ENCODE peak calls at places on chromosomes 16 and 17, in five cellular contexts. Z, R, L, M and Y are unnamed samples.

GRCh38 chr16:61149709-61150108 is 886.5 kb downstream of the CDH8 start:
- DNase-seq in L (no peak), R (no peak), Z (no peak), M (no peak), Y (no peak)

GRCh38 chr17:29390856-29391631 is 881 bp downstream of the TAOK1 start:
- DNase-seq in M (peak), R (peak), L (no peak), Z (peak), Y (no peak)

GRCh38 chr16:89395150-89396142 is 94.9 kb downstream of the ANKRD11 start:
- DNase-seq in Z (peak), M (no peak), L (peak), R (peak), Y (peak)

GRCh38 chr16:9372934-9373890 is 281.8 kb downstream of the HAPSTR1 start:
- DNase-seq in M (no peak), Z (no peak), R (no peak), L (no peak), Y (no peak)

GRCh38 chr17:12622726-12623125 is 43.0 kb upstream of the MYOCD start:
- DNase-seq in M (no peak), R (no peak), Z (no peak), L (no peak), Y (no peak)

GRCh38 chr16:17258848-17259713 is 211.7 kb downstream of the XYLT1 start:
- DNase-seq in L (no peak), Z (peak), M (peak), R (peak), Y (no peak)

GRCh38 chr17:39767147-39767546 is 29.4 kb downstream of the GRB7 start:
- DNase-seq in M (no peak), Z (no peak), R (no peak), L (no peak), Y (no peak)

GRCh38 chr16:74455619-74456289 is 34.5 kb upstream of the CLEC18B start:
- DNase-seq in Z (no peak), L (no peak), R (no peak), M (no peak), Y (no peak)

GRCh38 chr17:74427048-74427762 is 4.7 kb upstream of the GPRC5C start:
- DNase-seq in Z (no peak), L (no peak), R (peak), M (no peak), Y (no peak)

GRCh38 chr17:66885417-66885816 is 50.5 kb downstream of the CACNG5 start:
- DNase-seq in R (no peak), M (no peak), L (no peak), Z (no peak), Y (no peak)

GRCh38 chr17:74995847-74996246 is 8.4 kb downstream of the CDR2L start:
- DNase-seq in L (no peak), M (no peak), Z (no peak), R (no peak), Y (no peak)

GRCh38 chr17:79201536-79202227 is 127.1 kb downstream of the ENGASE start:
- DNase-seq in L (no peak), M (no peak), R (no peak), Z (peak), Y (no peak)

GRCh38 chr16:52453661-52454060 is 93.3 kb downstream of the TOX3 start:
- DNase-seq in Z (no peak), M (no peak), R (no peak), L (no peak), Y (no peak)

GRCh38 chr16:67389911-67390815 is 3.1 kb downstream of the TPPP3 start:
- DNase-seq in M (no peak), R (peak), L (no peak), Z (no peak), Y (no peak)

GRCh38 chr17:81295678-81296381 is 723 bp upstream of the SLC38A10 start:
- DNase-seq in R (peak), L (no peak), M (peak), Z (peak), Y (no peak)

GRCh38 chr17:77692571-77693161 is 265.8 kb upstream of the TNRC6C start:
- DNase-seq in L (no peak), R (no peak), M (no peak), Z (no peak), Y (peak)

GRCh38 chr16:48099455-48099854 is 56.3 kb downstream of the ABCC12 start:
- DNase-seq in Z (peak), R (no peak), M (peak), L (no peak), Y (no peak)

GRCh38 chr17:72683506-72684404 is 408.7 kb downstream of the SLC39A11 start:
- DNase-seq in L (no peak), M (no peak), R (peak), Z (peak), Y (no peak)

GRCh38 chr16:30660424-30661251 is 2.4 kb downstream of the FBRS start:
- DNase-seq in R (no peak), Z (no peak), M (no peak), L (no peak), Y (no peak)

GRCh38 chr16:14248791-14249190 is 177.7 kb downstream of the MRTFB start:
- DNase-seq in Z (no peak), L (no peak), R (no peak), M (no peak), Y (peak)

GRCh38 chr16:85029413-85029794 is 1.8 kb downstream of the KIAA0513 start:
- DNase-seq in M (peak), Z (no peak), L (no peak), R (no peak), Y (no peak)

GRCh38 chr16:27721548-27722265 is 171.8 kb downstream of the KATNIP start:
- DNase-seq in L (peak), R (peak), M (peak), Z (no peak), Y (peak)

GRCh38 chr16:84813141-84813933 is 6.4 kb upstream of the CRISPLD2 start:
- DNase-seq in L (no peak), Z (no peak), M (no peak), R (no peak), Y (no peak)

GRCh38 chr17:65703891-65704290 is 142.4 kb upstream of the AXIN2 start:
- DNase-seq in M (no peak), R (no peak), Z (no peak), L (no peak), Y (peak)

GRCh38 chr17:42251115-42251514 is 25.1 kb downstream of the STAT5B start:
- DNase-seq in Z (peak), L (no peak), M (no peak), R (no peak), Y (no peak)

GRCh38 chr17:32936157-32936893 is 8.4 kb downstream of the TMEM98 start:
- DNase-seq in M (no peak), R (no peak), Z (no peak), L (no peak), Y (no peak)

GRCh38 chr17:2059837-2060658 is 5.1 kb downstream of the HIC1 start:
- DNase-seq in L (no peak), R (no peak), M (no peak), Z (no peak), Y (no peak)

GRCh38 chr17:73340093-73340596 is 28.3 kb upstream of the CDC42EP4 start:
- DNase-seq in R (peak), Z (peak), M (no peak), L (no peak), Y (no peak)

GRCh38 chr17:66775881-66776400 is 59.0 kb upstream of the CACNG5 start:
- DNase-seq in Z (no peak), R (no peak), M (no peak), L (no peak), Y (no peak)

GRCh38 chr17:70365098-70365583 is 195.8 kb downstream of the KCNJ2 start:
- DNase-seq in R (no peak), Z (no peak), L (no peak), M (no peak), Y (no peak)

GRCh38 chr16:88354229-88355092 is 28.3 kb upstream of the ZNF469 start:
- DNase-seq in L (no peak), Z (no peak), M (no peak), R (no peak), Y (no peak)

GRCh38 chr16:27847030-27847550 is 216.4 kb downstream of the GSG1L start:
- DNase-seq in M (no peak), R (no peak), Z (no peak), L (no peak), Y (no peak)

GRCh38 chr17:33786478-33786877 is 468.6 kb upstream of the CCL2 start:
- DNase-seq in M (no peak), R (no peak), Z (no peak), L (no peak), Y (no peak)

GRCh38 chr17:19290047-19290705 is 53.0 kb downstream of the EPN2 start:
- DNase-seq in R (no peak), L (no peak), M (no peak), Z (no peak), Y (no peak)

GRCh38 chr17:66514227-66514806 is 211.9 kb downstream of the PRKCA start:
- DNase-seq in L (no peak), R (no peak), M (no peak), Z (no peak), Y (no peak)

GRCh38 chr17:34673995-34674900 is 94.9 kb downstream of the TMEM132E start:
- DNase-seq in Z (no peak), M (no peak), L (no peak), R (no peak), Y (no peak)

GRCh38 chr17:33935822-33936221 is 319.3 kb upstream of the CCL2 start:
- DNase-seq in R (no peak), Z (no peak), L (no peak), M (no peak), Y (no peak)

GRCh38 chr17:16911141-16911937 is 60.6 kb downstream of the TNFRSF13B start:
- DNase-seq in Z (no peak), L (no peak), R (peak), M (no peak), Y (no peak)

GRCh38 chr16:85651822-85652430 is 36.8 kb downstream of the GINS2 start:
- DNase-seq in L (no peak), Z (peak), M (peak), R (no peak), Y (no peak)

DNA sequence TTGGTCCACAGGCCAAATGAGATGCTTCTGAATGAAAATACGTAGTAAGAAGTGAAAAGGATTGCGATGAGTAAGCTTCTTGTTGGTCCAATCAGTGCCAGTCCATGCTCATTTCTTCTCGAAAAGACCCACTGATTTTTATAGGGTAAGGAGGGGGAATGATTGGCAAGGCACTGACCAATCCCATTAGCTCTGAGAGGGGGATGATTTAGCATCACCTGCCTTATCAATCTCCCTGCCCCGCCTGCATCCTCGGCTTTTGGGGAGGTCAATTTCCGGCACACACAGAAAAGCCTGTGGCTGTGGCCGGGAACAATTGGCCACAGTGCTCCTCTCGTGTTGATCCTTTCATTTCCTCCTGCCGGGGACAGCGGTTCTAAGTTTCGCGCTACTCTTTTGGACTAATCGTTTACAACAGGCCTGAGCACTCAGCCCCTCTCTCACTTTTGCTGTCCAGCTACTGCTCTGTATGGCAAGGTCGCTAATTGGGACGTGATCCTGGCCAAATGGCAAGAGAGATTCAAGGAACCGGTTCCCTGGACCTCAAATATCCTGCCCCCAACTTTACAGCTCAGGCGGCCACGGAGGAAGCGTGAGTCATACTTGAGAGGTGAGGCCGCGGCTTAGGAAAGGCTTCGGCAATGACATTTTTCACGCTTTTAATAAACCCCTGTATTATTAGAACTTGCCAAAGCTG is 43.1 kb downstream of the TBX4 start:
- DNase-seq in R (no peak), Z (no peak), M (peak), L (no peak), Y (no peak)
- H3K4me3 ChIP-seq in R (no peak), Z (no peak), M (no peak), L (peak), Y (peak)

DNA sequence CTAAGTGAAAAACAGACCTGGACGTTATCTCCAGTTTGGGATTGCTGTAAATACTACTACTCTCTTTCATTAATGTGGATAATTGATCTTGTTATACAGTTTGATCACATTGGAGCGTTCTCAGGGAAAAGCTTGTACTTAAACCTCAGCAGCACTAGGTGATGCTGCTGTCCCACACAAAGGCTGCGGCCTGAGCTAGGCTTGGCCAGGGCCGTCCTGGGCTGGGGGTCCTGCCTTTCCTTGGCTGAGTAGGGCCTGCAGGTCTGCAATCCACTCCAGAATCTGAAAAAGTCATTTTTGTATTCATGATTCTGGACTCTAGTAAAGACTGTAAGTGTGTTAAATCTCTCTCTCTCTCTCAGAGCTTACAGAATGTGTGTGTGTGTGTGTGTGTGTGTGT is 23.7 kb upstream of the PMFBP1 start:
- DNase-seq in L (no peak), R (no peak), Z (no peak), M (no peak), Y (no peak)
- TF ChIP-seq CTCF in L (no peak), R (no peak), Z (no peak), M (peak), Y (no peak)

GRCh38 chr16:79430129-79430789 is 170.3 kb downstream of the MAF start:
- DNase-seq in M (no peak), R (no peak), Z (no peak), L (no peak), Y (no peak)
- TF ChIP-seq EP300 in M (no peak), R (no peak), Z (no peak), L (no peak), Y (no peak)

GRCh38 chr17:31058958-31059357 is 35.8 kb upstream of the NF1 start:
- DNase-seq in Z (no peak), M (no peak), R (no peak), L (no peak), Y (no peak)
- H3K4me3 ChIP-seq in Z (no peak), M (no peak), R (no peak), L (no peak), Y (no peak)

GRCh38 chr16:4350787-4351659 is at the start of gene PAM16:
- DNase-seq in M (peak), L (peak), R (peak), Z (peak), Y (peak)
- TF ChIP-seq CTCF in M (no peak), L (no peak), R (no peak), Z (peak), Y (no peak)

DNA sequence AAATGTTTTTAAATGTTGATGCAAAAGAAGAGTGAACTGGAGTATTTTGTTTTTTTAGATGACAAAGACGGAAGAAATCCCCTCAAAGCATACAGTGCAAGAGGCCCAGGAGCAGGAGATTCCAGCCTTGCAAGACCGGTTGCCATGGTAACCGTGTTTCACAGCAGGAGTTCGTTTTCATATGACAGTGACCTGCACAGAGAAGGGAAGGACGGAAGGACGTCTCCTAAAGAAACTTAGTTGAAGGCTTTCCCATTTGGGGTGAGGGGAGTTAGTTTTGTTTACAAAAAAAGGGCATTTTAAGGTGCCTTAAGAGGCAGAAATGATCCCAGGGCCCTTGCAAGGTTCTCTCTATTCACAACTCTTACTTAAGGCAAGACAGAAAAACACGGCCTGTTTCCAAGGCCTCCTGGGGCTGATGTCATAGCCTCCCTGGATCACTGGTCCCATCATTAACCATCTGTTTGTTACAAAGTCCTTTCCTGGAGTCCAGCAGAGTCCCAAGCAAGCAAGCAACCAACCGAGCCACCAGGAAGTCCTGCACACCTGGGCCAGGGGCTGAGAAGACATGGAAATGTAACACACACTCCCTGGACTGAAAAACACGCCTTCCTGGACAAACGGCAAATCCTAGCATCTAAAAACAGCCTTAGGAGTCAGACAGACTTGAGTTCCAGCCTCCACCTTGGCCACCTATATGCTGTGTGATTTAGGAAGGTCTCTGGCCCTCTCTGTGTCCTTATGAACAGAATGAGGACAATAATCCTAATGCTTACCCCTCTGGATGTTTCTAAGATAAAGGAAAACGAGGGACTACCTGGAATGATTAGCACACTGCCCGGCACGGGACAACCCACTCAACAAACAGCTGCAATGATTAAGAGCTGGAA is 30.3 kb upstream of the RPH3AL start:
- DNase-seq in L (no peak), M (peak), R (no peak), Z (peak), Y (no peak)
- TF ChIP-seq EP300 in L (no peak), M (no peak), R (no peak), Z (no peak), Y (no peak)

DNA sequence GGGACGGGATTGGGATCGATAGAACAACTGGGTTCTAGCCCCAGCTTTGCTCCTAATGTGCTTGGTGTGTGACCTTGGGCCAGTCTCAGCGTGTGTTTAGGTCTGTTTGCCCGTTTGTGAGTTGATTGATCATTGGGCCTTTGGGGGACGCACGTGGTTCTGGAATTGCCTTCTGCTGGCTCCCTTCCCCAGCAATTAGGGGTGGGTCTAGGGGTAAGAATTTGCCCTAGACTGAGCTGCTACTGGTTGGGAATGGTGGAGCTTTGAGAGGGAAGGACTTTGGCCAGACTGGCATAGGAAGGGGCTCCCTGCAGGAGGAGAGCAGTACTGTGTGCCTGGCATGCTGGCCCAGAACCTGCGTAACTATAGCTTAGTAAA is 1.5 kb downstream of the SPNS2 start:
- DNase-seq in L (no peak), M (no peak), Z (no peak), R (no peak), Y (no peak)
- H3K4me3 ChIP-seq in L (peak), M (no peak), Z (no peak), R (peak), Y (peak)

GRCh38 chr16:56425439-56425832 is at the start of gene AMFR:
- DNase-seq in Z (peak), M (peak), R (peak), L (peak), Y (no peak)
- TF ChIP-seq CTCF in Z (peak), M (no peak), R (peak), L (peak), Y (peak)

GRCh38 chr16:58713742-58714141 is 20.4 kb downstream of the GOT2 start:
- DNase-seq in M (no peak), L (no peak), R (no peak), Z (no peak), Y (no peak)

DNA sequence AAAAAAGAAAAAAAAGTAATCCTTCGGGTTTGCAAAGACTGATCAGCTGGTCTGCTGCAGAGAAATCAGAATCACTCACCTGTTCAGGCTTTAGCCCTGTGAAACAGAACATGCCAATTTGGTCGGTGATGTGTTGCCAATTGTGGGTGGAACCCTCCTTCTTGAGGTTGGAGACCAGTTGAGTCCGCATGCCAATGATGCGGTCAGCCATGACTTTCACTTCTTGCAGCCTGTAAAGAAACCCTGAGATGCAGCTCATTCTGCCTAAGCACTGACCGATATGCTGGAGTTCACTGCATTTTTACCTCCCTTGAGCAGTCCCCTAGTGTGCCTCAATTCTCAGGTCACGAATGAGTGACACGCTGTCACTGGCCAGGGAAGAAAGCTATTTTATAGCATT is 24.8 kb upstream of the SLC38A7 start:
- DNase-seq in R (no peak), Z (no peak), M (no peak), L (no peak), Y (no peak)
- TF ChIP-seq EP300 in R (no peak), Z (no peak), M (no peak), L (no peak), Y (no peak)